ENCODE peak calls at places on chromosomes 2 and 18, in seven cellular contexts. J, C, T, U, K, Z and Q are unnamed samples.

GRCh38 chr18:13220326-13220991 is 1.9 kb downstream of the LDLRAD4 start:
- DNase-seq in J (no peak), Z (peak), U (peak), C (peak), T (no peak), K (no peak), Q (peak)

GRCh38 chr2:230691005-230691647 is 21.5 kb upstream of the CAB39 start:
- DNase-seq in K (no peak), T (peak), Z (no peak), U (no peak), J (no peak), C (no peak), Q (no peak)

GRCh38 chr2:43707255-43707654 is 31.0 kb upstream of the C1GALT1C1L start:
- DNase-seq in T (peak), C (no peak), K (no peak), Z (peak), J (no peak), U (peak), Q (no peak)

GRCh38 chr18:46071894-46072867 is at the start of gene PSTPIP2:
- DNase-seq in U (peak), K (peak), C (peak), T (peak), J (peak), Z (peak), Q (no peak)

GRCh38 chr18:13369756-13370510 is 151.4 kb downstream of the LDLRAD4 start:
- DNase-seq in T (peak), Z (no peak), C (no peak), J (no peak), U (peak), K (no peak), Q (peak)

GRCh38 chr2:15142069-15142689 is 419.0 kb downstream of the NBAS start:
- DNase-seq in J (no peak), Z (no peak), K (no peak), T (no peak), U (peak), C (no peak), Q (no peak)

GRCh38 chr18:77876319-77876865 is 626.7 kb downstream of the GALR1 start:
- DNase-seq in U (no peak), K (no peak), Z (no peak), J (peak), T (no peak), C (no peak), Q (no peak)

GRCh38 chr18:79384151-79384807 is 11.5 kb upstream of the NFATC1 start:
- DNase-seq in Z (no peak), K (no peak), T (no peak), J (no peak), U (no peak), C (no peak), Q (no peak)

GRCh38 chr2:64488050-64488974 is 34.4 kb downstream of the LGALSL start:
- DNase-seq in C (peak), U (peak), K (peak), T (peak), J (peak), Z (peak), Q (no peak)

GRCh38 chr2:177806025-177806424 is 266.6 kb downstream of the PDE11A start:
- DNase-seq in U (no peak), K (no peak), Z (no peak), J (no peak), T (peak), C (peak), Q (no peak)

GRCh38 chr2:27765621-27766286 is 5.8 kb upstream of the MRPL33 start:
- DNase-seq in J (no peak), Z (peak), K (peak), T (peak), C (peak), U (peak), Q (no peak)

GRCh38 chr2:240963065-240963375 is 35.4 kb upstream of the SNED1 start:
- DNase-seq in Z (no peak), C (no peak), K (no peak), T (no peak), U (no peak), J (no peak), Q (no peak)

GRCh38 chr18:76475450-76476203 is 19.4 kb downstream of the ZNF516 start:
- DNase-seq in U (no peak), T (no peak), Z (no peak), K (no peak), J (no peak), C (peak), Q (no peak)
- TF ChIP-seq CTCF in U (no peak), T (peak), Z (no peak), K (no peak), J (peak), C (no peak), Q (peak)

DNA sequence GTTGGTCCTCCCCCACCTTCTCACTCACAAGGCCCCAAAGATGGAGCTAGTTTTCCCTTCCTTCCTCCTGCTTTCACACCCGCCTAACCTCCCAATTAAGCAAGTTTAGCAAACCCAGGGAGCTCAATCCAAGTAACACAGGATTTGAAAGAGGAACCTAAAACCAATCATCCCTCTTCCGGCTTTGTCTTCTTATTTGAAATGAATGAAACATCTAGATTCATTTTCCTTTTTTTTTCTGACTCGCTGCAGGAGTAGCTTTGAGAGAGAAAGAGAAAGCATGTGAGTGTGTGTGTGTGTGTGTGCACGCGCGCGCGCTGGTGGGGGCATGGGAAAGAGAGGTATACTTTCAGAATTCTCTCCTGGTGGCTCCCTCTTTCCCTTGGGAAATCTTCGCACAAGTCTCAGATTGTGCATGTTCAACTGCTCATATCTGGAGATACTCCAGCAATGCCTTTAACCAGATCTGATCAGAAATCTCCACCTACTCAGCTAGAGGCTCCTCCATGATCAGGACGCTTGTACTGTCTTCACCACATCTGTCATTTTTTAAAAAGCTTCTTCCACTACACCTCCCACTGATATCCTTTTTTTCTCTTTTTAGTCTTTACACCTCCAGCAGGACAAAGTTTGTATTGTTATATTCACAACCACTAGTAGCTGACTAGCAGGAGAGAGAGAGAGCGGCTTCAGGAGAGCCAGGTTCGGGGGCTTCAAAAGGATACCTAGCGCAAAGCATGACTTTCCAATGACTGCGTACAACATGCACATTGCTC is 1.6 kb downstream of the SLC8A1 start:
- DNase-seq in T (peak), C (no peak), Z (no peak), K (no peak), J (no peak), U (no peak), Q (no peak)
- H3K4me3 ChIP-seq in T (peak), C (peak), Z (peak), K (peak), J (peak), U (peak), Q (no peak)

GRCh38 chr2:224366269-224366668 is 35.6 kb downstream of the FAM124B start:
- DNase-seq in K (no peak), C (no peak), J (no peak), U (no peak), Z (no peak), T (peak), Q (peak)

GRCh38 chr2:224363281-224363680 is 38.6 kb downstream of the FAM124B start:
- DNase-seq in K (no peak), C (no peak), U (peak), Z (no peak), T (no peak), J (no peak), Q (no peak)

GRCh38 chr2:224372624-224373023 is 29.3 kb downstream of the FAM124B start:
- DNase-seq in K (no peak), U (no peak), J (no peak), T (no peak), Z (no peak), C (no peak), Q (no peak)

DNA sequence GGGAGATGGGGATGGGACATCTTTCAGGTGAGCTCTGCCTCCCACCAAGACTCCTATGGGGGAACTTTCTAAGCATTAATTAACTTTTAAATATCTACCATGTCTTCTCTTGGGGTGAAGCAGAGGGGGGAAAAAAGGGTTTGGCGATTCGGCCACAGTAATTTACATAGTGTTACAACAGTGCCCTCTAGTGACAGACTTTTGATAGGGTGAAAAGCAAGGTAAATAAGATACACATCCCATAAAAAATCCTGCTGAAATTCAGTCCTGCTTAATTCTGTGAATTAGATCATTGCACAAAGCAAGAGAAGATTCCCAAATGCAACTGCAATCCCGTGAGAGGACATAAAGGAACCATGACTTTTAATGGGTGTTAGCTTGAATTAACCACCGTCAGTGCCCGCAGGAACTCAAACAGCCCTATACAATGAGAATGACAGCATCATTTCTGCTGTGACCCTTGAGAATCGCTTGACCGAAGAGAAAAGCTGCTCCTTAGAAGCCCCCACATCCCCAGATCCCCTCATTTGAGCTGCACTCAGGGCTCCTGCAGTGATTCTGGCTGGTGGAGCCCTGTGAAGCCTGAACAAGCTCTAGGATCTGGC is 32.8 kb downstream of the FAM124B start:
- DNase-seq in T (peak), C (no peak), U (no peak), K (no peak), J (peak), Z (no peak), Q (peak)
- TF ChIP-seq CTCF in T (peak), C (peak), U (peak), K (peak), J (peak), Z (peak), Q (peak)

DNA sequence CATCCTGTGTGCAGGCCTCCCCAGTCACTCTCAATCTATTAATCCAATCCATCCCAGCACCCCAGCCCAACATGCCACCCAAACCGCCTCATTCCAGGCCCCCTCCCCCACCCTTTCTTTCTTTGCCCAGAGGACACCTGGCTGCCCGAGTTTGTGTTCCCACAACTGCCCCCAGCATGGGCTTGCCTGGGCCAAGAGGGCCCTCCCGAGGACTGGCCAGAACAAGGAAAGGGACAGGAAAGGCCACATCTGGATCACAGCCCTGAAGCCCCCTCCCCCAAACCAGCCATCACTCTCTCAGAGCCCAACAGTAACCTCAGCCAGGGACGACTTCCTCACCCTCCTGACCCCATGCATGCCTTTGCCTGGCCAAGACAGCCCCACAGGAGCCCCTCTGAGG is 1.2 kb downstream of the TNS1 start:
- DNase-seq in Z (peak), T (no peak), U (no peak), C (no peak), K (no peak), J (no peak), Q (no peak)
- H3K4me3 ChIP-seq in Z (peak), T (peak), U (peak), C (no peak), K (peak), J (no peak), Q (no peak)